ENCODE peak calls at places on chromosomes 5 and 9, in nine cellular contexts. One of them, this sample, is unnamed.

GRCh38 chr5:123209163-123210013 is 120.3 kb downstream of the PRDM6 start:
- DNase-seq in pancreas: no peak
- DNase-seq in right atrium auricular region: no peak
- DNase-seq in astrocyte of the cerebellum: peak
- DNase-seq in cardiac fibroblast: peak
- DNase-seq in fibroblast of mammary gland: peak
- DNase-seq in BJ: peak
- DNase-seq in fibroblast of the aortic adventitia: peak
- DNase-seq in suprapubic skin: no peak
- DNase-seq in this sample: peak

GRCh38 chr9:19379283-19379682 is 753 bp downstream of the RPS6 start:
- DNase-seq in BJ: no peak
- DNase-seq in fibroblast of mammary gland: no peak
- DNase-seq in fibroblast of the aortic adventitia: no peak
- DNase-seq in suprapubic skin: no peak
- DNase-seq in pancreas: no peak
- DNase-seq in astrocyte of the cerebellum: no peak
- DNase-seq in cardiac fibroblast: no peak
- DNase-seq in right atrium auricular region: no peak
- DNase-seq in this sample: no peak

GRCh38 chr5:16981700-16982099 is 45.6 kb upstream of the MYO10 start:
- DNase-seq in BJ: no peak
- DNase-seq in cardiac fibroblast: no peak
- DNase-seq in suprapubic skin: no peak
- DNase-seq in astrocyte of the cerebellum: no peak
- DNase-seq in fibroblast of mammary gland: no peak
- DNase-seq in fibroblast of the aortic adventitia: no peak
- DNase-seq in pancreas: no peak
- DNase-seq in right atrium auricular region: no peak
- DNase-seq in this sample: no peak

GRCh38 chr9:127731938-127732337 is 3.2 kb downstream of the TOR2A start:
- DNase-seq in right atrium auricular region: no peak
- DNase-seq in suprapubic skin: no peak
- DNase-seq in fibroblast of the aortic adventitia: no peak
- DNase-seq in astrocyte of the cerebellum: no peak
- DNase-seq in BJ: no peak
- DNase-seq in pancreas: peak
- DNase-seq in fibroblast of mammary gland: peak
- DNase-seq in cardiac fibroblast: no peak
- DNase-seq in this sample: no peak

GRCh38 chr5:147098233-147098790 is 136.5 kb upstream of the STK32A start:
- DNase-seq in cardiac fibroblast: peak
- DNase-seq in astrocyte of the cerebellum: no peak
- DNase-seq in BJ: peak
- DNase-seq in right atrium auricular region: no peak
- DNase-seq in fibroblast of mammary gland: peak
- DNase-seq in pancreas: no peak
- DNase-seq in fibroblast of the aortic adventitia: peak
- DNase-seq in suprapubic skin: no peak
- DNase-seq in this sample: peak

GRCh38 chr5:115599502-115599901 is 2.8 kb downstream of the TICAM2 start:
- DNase-seq in right atrium auricular region: no peak
- DNase-seq in fibroblast of mammary gland: peak
- DNase-seq in astrocyte of the cerebellum: no peak
- DNase-seq in cardiac fibroblast: peak
- DNase-seq in fibroblast of the aortic adventitia: peak
- DNase-seq in suprapubic skin: no peak
- DNase-seq in pancreas: no peak
- DNase-seq in BJ: no peak
- DNase-seq in this sample: no peak

GRCh38 chr5:53027913-53028312 is 38.8 kb downstream of the ITGA2 start:
- DNase-seq in astrocyte of the cerebellum: no peak
- DNase-seq in pancreas: no peak
- DNase-seq in right atrium auricular region: no peak
- DNase-seq in fibroblast of the aortic adventitia: peak
- DNase-seq in BJ: no peak
- DNase-seq in suprapubic skin: no peak
- DNase-seq in fibroblast of mammary gland: peak
- DNase-seq in cardiac fibroblast: peak
- DNase-seq in this sample: peak

GRCh38 chr9:4555251-4555650 is 65.0 kb downstream of the SLC1A1 start:
- DNase-seq in fibroblast of the aortic adventitia: peak
- DNase-seq in fibroblast of mammary gland: peak
- DNase-seq in astrocyte of the cerebellum: peak
- DNase-seq in pancreas: no peak
- DNase-seq in right atrium auricular region: no peak
- DNase-seq in BJ: no peak
- DNase-seq in suprapubic skin: no peak
- DNase-seq in cardiac fibroblast: peak
- DNase-seq in this sample: no peak

GRCh38 chr9:35839926-35840325 is 10.9 kb downstream of the TMEM8B start:
- DNase-seq in cardiac fibroblast: no peak
- DNase-seq in pancreas: no peak
- DNase-seq in fibroblast of the aortic adventitia: no peak
- DNase-seq in suprapubic skin: no peak
- DNase-seq in fibroblast of mammary gland: no peak
- DNase-seq in right atrium auricular region: no peak
- DNase-seq in BJ: no peak
- DNase-seq in astrocyte of the cerebellum: no peak
- DNase-seq in this sample: no peak

GRCh38 chr5:94900006-94900505 is 281.6 kb downstream of the SLF1 start:
- DNase-seq in pancreas: no peak
- DNase-seq in BJ: no peak
- DNase-seq in suprapubic skin: no peak
- DNase-seq in fibroblast of the aortic adventitia: no peak
- DNase-seq in fibroblast of mammary gland: no peak
- DNase-seq in cardiac fibroblast: no peak
- DNase-seq in right atrium auricular region: no peak
- DNase-seq in astrocyte of the cerebellum: no peak
- DNase-seq in this sample: no peak

GRCh38 chr5:73433982-73434342 is 14.6 kb downstream of the FOXD1 start:
- DNase-seq in suprapubic skin: no peak
- DNase-seq in cardiac fibroblast: no peak
- DNase-seq in right atrium auricular region: no peak
- DNase-seq in BJ: no peak
- DNase-seq in astrocyte of the cerebellum: no peak
- DNase-seq in fibroblast of mammary gland: no peak
- DNase-seq in pancreas: no peak
- DNase-seq in fibroblast of the aortic adventitia: peak
- DNase-seq in this sample: no peak

GRCh38 chr5:29113516-29113915 is 2075.1 kb upstream of the CDH9 start:
- DNase-seq in BJ: no peak
- DNase-seq in suprapubic skin: no peak
- DNase-seq in cardiac fibroblast: no peak
- DNase-seq in fibroblast of mammary gland: no peak
- DNase-seq in pancreas: no peak
- DNase-seq in right atrium auricular region: no peak
- DNase-seq in fibroblast of the aortic adventitia: no peak
- DNase-seq in astrocyte of the cerebellum: no peak
- DNase-seq in this sample: no peak

GRCh38 chr9:16032799-16033198 is 480.0 kb downstream of the CCDC171 start:
- DNase-seq in astrocyte of the cerebellum: peak
- DNase-seq in fibroblast of mammary gland: peak
- DNase-seq in right atrium auricular region: no peak
- DNase-seq in suprapubic skin: no peak
- DNase-seq in cardiac fibroblast: peak
- DNase-seq in BJ: no peak
- DNase-seq in pancreas: no peak
- DNase-seq in fibroblast of the aortic adventitia: peak
- DNase-seq in this sample: no peak

GRCh38 chr5:82396871-82397514 is 118.8 kb upstream of the RPS23 start:
- DNase-seq in cardiac fibroblast: peak
- DNase-seq in suprapubic skin: no peak
- DNase-seq in right atrium auricular region: peak
- DNase-seq in fibroblast of the aortic adventitia: peak
- DNase-seq in pancreas: no peak
- DNase-seq in fibroblast of mammary gland: peak
- DNase-seq in BJ: peak
- DNase-seq in astrocyte of the cerebellum: peak
- DNase-seq in this sample: peak

GRCh38 chr5:108122701-108123100 is 259.2 kb downstream of the FBXL17 start:
- DNase-seq in BJ: no peak
- DNase-seq in right atrium auricular region: no peak
- DNase-seq in astrocyte of the cerebellum: no peak
- DNase-seq in fibroblast of the aortic adventitia: no peak
- DNase-seq in pancreas: no peak
- DNase-seq in suprapubic skin: no peak
- DNase-seq in fibroblast of mammary gland: peak
- DNase-seq in cardiac fibroblast: no peak
- DNase-seq in this sample: peak

GRCh38 chr5:2754621-2755370 is 3.3 kb upstream of the IRX2 start:
- DNase-seq in suprapubic skin: no peak
- DNase-seq in right atrium auricular region: peak
- DNase-seq in fibroblast of mammary gland: no peak
- DNase-seq in BJ: no peak
- DNase-seq in cardiac fibroblast: peak
- DNase-seq in astrocyte of the cerebellum: no peak
- DNase-seq in pancreas: peak
- DNase-seq in fibroblast of the aortic adventitia: no peak
- DNase-seq in this sample: no peak

GRCh38 chr5:2752059-2752874 is 790 bp upstream of the IRX2 start:
- DNase-seq in cardiac fibroblast: peak
- DNase-seq in BJ: no peak
- DNase-seq in suprapubic skin: no peak
- DNase-seq in astrocyte of the cerebellum: no peak
- DNase-seq in fibroblast of the aortic adventitia: peak
- DNase-seq in right atrium auricular region: no peak
- DNase-seq in fibroblast of mammary gland: peak
- DNase-seq in pancreas: peak
- DNase-seq in this sample: no peak

GRCh38 chr5:2751592-2752021 is at the start of gene IRX2:
- DNase-seq in fibroblast of mammary gland: peak
- DNase-seq in cardiac fibroblast: peak
- DNase-seq in astrocyte of the cerebellum: peak
- DNase-seq in pancreas: no peak
- DNase-seq in fibroblast of the aortic adventitia: peak
- DNase-seq in right atrium auricular region: peak
- DNase-seq in BJ: peak
- DNase-seq in suprapubic skin: peak
- DNase-seq in this sample: peak

GRCh38 chr5:2753452-2754409 is 2.3 kb upstream of the IRX2 start:
- DNase-seq in pancreas: no peak
- DNase-seq in fibroblast of the aortic adventitia: no peak
- DNase-seq in suprapubic skin: no peak
- DNase-seq in right atrium auricular region: no peak
- DNase-seq in astrocyte of the cerebellum: no peak
- DNase-seq in fibroblast of mammary gland: no peak
- DNase-seq in BJ: no peak
- DNase-seq in cardiac fibroblast: no peak
- DNase-seq in this sample: no peak

DNA sequence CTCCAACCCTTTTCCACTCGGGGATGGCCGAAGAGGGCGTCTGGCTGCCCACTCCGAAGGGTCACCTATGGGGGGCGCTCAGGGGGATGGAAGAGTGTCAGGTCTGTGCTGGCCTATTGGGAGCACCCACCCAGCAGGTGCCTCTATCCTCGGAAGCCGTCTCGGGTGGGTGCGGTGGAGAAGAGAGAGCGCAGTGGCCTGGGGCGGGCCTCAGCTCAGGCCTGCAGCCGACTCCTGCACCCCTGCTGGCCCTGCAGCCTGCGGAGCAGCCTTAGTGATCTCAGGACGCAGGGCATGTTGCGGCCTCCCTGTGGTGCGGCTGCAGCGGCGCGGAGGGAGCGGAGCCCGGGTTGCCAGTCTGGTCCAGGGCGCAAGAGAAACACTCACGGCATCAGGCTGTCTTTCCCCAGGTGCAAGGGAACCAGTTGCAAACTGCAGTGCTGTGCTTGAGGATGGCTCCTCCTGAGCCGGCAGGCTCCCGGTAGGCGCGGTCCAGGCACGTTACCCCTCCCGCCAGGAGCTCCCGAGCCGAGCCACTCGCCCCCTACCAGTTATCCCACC is 1.5 kb upstream of the IRX2 start:
- DNase-seq in fibroblast of mammary gland: no peak
- DNase-seq in astrocyte of the cerebellum: no peak
- DNase-seq in suprapubic skin: no peak
- DNase-seq in fibroblast of the aortic adventitia: no peak
- DNase-seq in BJ: no peak
- DNase-seq in cardiac fibroblast: no peak
- DNase-seq in pancreas: no peak
- DNase-seq in right atrium auricular region: peak
- DNase-seq in this sample: no peak
- TF ChIP-seq CTCF in fibroblast of mammary gland: no peak
- TF ChIP-seq CTCF in astrocyte of the cerebellum: peak
- TF ChIP-seq CTCF in suprapubic skin: no peak
- TF ChIP-seq CTCF in fibroblast of the aortic adventitia: no peak
- TF ChIP-seq CTCF in BJ: no peak
- TF ChIP-seq CTCF in cardiac fibroblast: no peak
- TF ChIP-seq CTCF in pancreas: no peak
- TF ChIP-seq CTCF in right atrium auricular region: no peak
- TF ChIP-seq CTCF in this sample: no peak

GRCh38 chr5:113047733-113048652 is 71.4 kb downstream of the DCP2 start:
- DNase-seq in fibroblast of mammary gland: no peak
- DNase-seq in fibroblast of the aortic adventitia: no peak
- DNase-seq in pancreas: no peak
- DNase-seq in BJ: no peak
- DNase-seq in astrocyte of the cerebellum: no peak
- DNase-seq in cardiac fibroblast: no peak
- DNase-seq in right atrium auricular region: no peak
- DNase-seq in suprapubic skin: no peak
- DNase-seq in this sample: no peak
- H3K4me3 ChIP-seq in fibroblast of mammary gland: no peak
- H3K4me3 ChIP-seq in fibroblast of the aortic adventitia: no peak
- H3K4me3 ChIP-seq in pancreas: no peak
- H3K4me3 ChIP-seq in BJ: no peak
- H3K4me3 ChIP-seq in astrocyte of the cerebellum: no peak
- H3K4me3 ChIP-seq in cardiac fibroblast: no peak
- H3K4me3 ChIP-seq in right atrium auricular region: no peak
- H3K4me3 ChIP-seq in suprapubic skin: no peak
- H3K4me3 ChIP-seq in this sample: no peak

GRCh38 chr9:88443480-88444113 is 55.4 kb downstream of the SPIN1 start:
- DNase-seq in right atrium auricular region: no peak
- DNase-seq in suprapubic skin: no peak
- DNase-seq in pancreas: no peak
- DNase-seq in fibroblast of mammary gland: no peak
- DNase-seq in cardiac fibroblast: no peak
- DNase-seq in fibroblast of the aortic adventitia: no peak
- DNase-seq in BJ: no peak
- DNase-seq in astrocyte of the cerebellum: no peak
- DNase-seq in this sample: no peak
- TF ChIP-seq CTCF in right atrium auricular region: no peak
- TF ChIP-seq CTCF in suprapubic skin: no peak
- TF ChIP-seq CTCF in pancreas: no peak
- TF ChIP-seq CTCF in fibroblast of mammary gland: no peak
- TF ChIP-seq CTCF in cardiac fibroblast: no peak
- TF ChIP-seq CTCF in fibroblast of the aortic adventitia: no peak
- TF ChIP-seq CTCF in BJ: no peak
- TF ChIP-seq CTCF in astrocyte of the cerebellum: no peak
- TF ChIP-seq CTCF in this sample: no peak

DNA sequence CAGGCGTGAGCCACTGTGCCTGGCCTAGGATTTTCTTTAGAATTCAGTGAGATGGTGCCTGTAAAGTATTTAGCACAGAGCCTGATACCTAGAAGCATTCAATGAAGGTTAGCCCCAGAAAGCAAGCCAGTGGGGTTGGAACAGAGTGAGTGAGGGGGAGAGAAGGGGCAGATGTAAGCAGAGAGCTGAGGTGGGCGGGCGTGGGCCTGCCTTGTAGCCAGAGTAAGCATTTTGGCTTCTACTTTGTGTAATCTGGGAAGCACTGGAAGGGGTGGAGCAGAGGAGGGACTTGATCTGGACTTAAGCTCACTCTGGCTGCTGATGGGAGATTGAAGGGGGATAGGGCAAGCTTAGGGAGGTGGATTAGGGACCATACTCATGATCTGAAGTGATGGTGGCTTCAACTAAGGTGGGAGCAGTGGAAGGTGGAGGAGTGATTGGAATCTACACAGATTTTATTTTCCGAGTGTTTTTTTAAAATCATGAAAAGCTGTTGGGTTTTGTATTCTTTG is 2.6 kb downstream of the EXOSC2 start:
- DNase-seq in astrocyte of the cerebellum: no peak
- DNase-seq in suprapubic skin: no peak
- DNase-seq in pancreas: no peak
- DNase-seq in fibroblast of mammary gland: no peak
- DNase-seq in cardiac fibroblast: no peak
- DNase-seq in right atrium auricular region: no peak
- DNase-seq in BJ: no peak
- DNase-seq in fibroblast of the aortic adventitia: no peak
- DNase-seq in this sample: no peak
- H3K4me3 ChIP-seq in astrocyte of the cerebellum: no peak
- H3K4me3 ChIP-seq in suprapubic skin: no peak
- H3K4me3 ChIP-seq in pancreas: no peak
- H3K4me3 ChIP-seq in fibroblast of mammary gland: no peak
- H3K4me3 ChIP-seq in cardiac fibroblast: no peak
- H3K4me3 ChIP-seq in right atrium auricular region: no peak
- H3K4me3 ChIP-seq in BJ: no peak
- H3K4me3 ChIP-seq in fibroblast of the aortic adventitia: no peak
- H3K4me3 ChIP-seq in this sample: no peak